ENCODE peak calls at places on chromosomes 4 and X, in ten cellular contexts. One of them, this sample, is unnamed.

GRCh38 chr4:2813446-2814405 is 20.8 kb downstream of the SH3BP2 start:
- DNase-seq in suprapubic skin: no peak
- DNase-seq in ovary: no peak
- DNase-seq in Peyer's patch: no peak
- DNase-seq in K562: no peak
- DNase-seq in tibial nerve: no peak
- DNase-seq in body of pancreas: no peak
- DNase-seq in HepG2: no peak
- DNase-seq in heart left ventricle: no peak
- DNase-seq in upper lobe of left lung: peak; percentile 46
- DNase-seq in this sample: no peak

GRCh38 chr4:119314356-119314755 is 7.6 kb downstream of the FABP2 start:
- DNase-seq in suprapubic skin: no peak
- DNase-seq in ovary: no peak
- DNase-seq in Peyer's patch: no peak
- DNase-seq in K562: no peak
- DNase-seq in tibial nerve: no peak
- DNase-seq in body of pancreas: no peak
- DNase-seq in HepG2: peak; percentile 41
- DNase-seq in heart left ventricle: no peak
- DNase-seq in upper lobe of left lung: no peak
- DNase-seq in this sample: no peak

GRCh38 chrX:136865270-136866168 is 15.0 kb downstream of the RBMX start:
- DNase-seq in suprapubic skin: no peak
- DNase-seq in ovary: no peak
- DNase-seq in Peyer's patch: no peak
- DNase-seq in K562: no peak
- DNase-seq in tibial nerve: no peak
- DNase-seq in body of pancreas: no peak
- DNase-seq in HepG2: no peak
- DNase-seq in heart left ventricle: no peak
- DNase-seq in upper lobe of left lung: no peak
- DNase-seq in this sample: no peak

GRCh38 chrX:148871422-148872152 is 371.2 kb downstream of the AFF2 start:
- DNase-seq in suprapubic skin: no peak
- DNase-seq in ovary: no peak
- DNase-seq in Peyer's patch: no peak
- DNase-seq in K562: no peak
- DNase-seq in tibial nerve: no peak
- DNase-seq in body of pancreas: no peak
- DNase-seq in HepG2: no peak
- DNase-seq in heart left ventricle: peak; percentile 15
- DNase-seq in upper lobe of left lung: no peak
- DNase-seq in this sample: no peak

GRCh38 chr4:38078590-38079381 is 118.6 kb downstream of the PTTG2 start:
- DNase-seq in suprapubic skin: no peak
- DNase-seq in ovary: no peak
- DNase-seq in Peyer's patch: no peak
- DNase-seq in K562: no peak
- DNase-seq in tibial nerve: no peak
- DNase-seq in body of pancreas: no peak
- DNase-seq in HepG2: peak; percentile 65
- DNase-seq in heart left ventricle: no peak
- DNase-seq in upper lobe of left lung: no peak
- DNase-seq in this sample: peak; percentile 54

GRCh38 chr4:56106180-56106579 is 157.4 kb downstream of the CEP135 start:
- DNase-seq in suprapubic skin: no peak
- DNase-seq in ovary: no peak
- DNase-seq in Peyer's patch: no peak
- DNase-seq in K562: no peak
- DNase-seq in tibial nerve: no peak
- DNase-seq in body of pancreas: no peak
- DNase-seq in HepG2: no peak
- DNase-seq in heart left ventricle: no peak
- DNase-seq in upper lobe of left lung: no peak
- DNase-seq in this sample: no peak

GRCh38 chr4:152968806-152969394 is 32.8 kb downstream of the FHDC1 start:
- DNase-seq in suprapubic skin: no peak
- DNase-seq in ovary: no peak
- DNase-seq in Peyer's patch: no peak
- DNase-seq in K562: no peak
- DNase-seq in tibial nerve: no peak
- DNase-seq in body of pancreas: no peak
- DNase-seq in HepG2: no peak
- DNase-seq in heart left ventricle: no peak
- DNase-seq in upper lobe of left lung: no peak
- DNase-seq in this sample: peak; percentile 76

GRCh38 chr4:36712013-36712412 is 430.6 kb downstream of the DTHD1 start:
- DNase-seq in suprapubic skin: no peak
- DNase-seq in ovary: no peak
- DNase-seq in Peyer's patch: no peak
- DNase-seq in K562: no peak
- DNase-seq in tibial nerve: no peak
- DNase-seq in body of pancreas: no peak
- DNase-seq in HepG2: no peak
- DNase-seq in heart left ventricle: no peak
- DNase-seq in upper lobe of left lung: no peak
- DNase-seq in this sample: no peak

GRCh38 chrX:37815366-37815765 is 32.0 kb downstream of the DYNLT3 start:
- DNase-seq in suprapubic skin: no peak
- DNase-seq in ovary: no peak
- DNase-seq in Peyer's patch: no peak
- DNase-seq in K562: no peak
- DNase-seq in tibial nerve: no peak
- DNase-seq in body of pancreas: no peak
- DNase-seq in HepG2: no peak
- DNase-seq in heart left ventricle: no peak
- DNase-seq in upper lobe of left lung: no peak
- DNase-seq in this sample: no peak

GRCh38 chr4:22625301-22625700 is 67.4 kb upstream of the GBA3 start:
- DNase-seq in suprapubic skin: no peak
- DNase-seq in ovary: no peak
- DNase-seq in Peyer's patch: no peak
- DNase-seq in K562: no peak
- DNase-seq in tibial nerve: no peak
- DNase-seq in body of pancreas: no peak
- DNase-seq in HepG2: peak; percentile 3
- DNase-seq in heart left ventricle: no peak
- DNase-seq in upper lobe of left lung: no peak
- DNase-seq in this sample: no peak

GRCh38 chrX:4656419-4656818 is 943.0 kb upstream of the PRKX start:
- DNase-seq in suprapubic skin: no peak
- DNase-seq in ovary: no peak
- DNase-seq in Peyer's patch: no peak
- DNase-seq in K562: no peak
- DNase-seq in tibial nerve: no peak
- DNase-seq in body of pancreas: peak; percentile 56
- DNase-seq in HepG2: no peak
- DNase-seq in heart left ventricle: no peak
- DNase-seq in upper lobe of left lung: no peak
- DNase-seq in this sample: no peak

GRCh38 chrX:19824603-19825002 is 62.8 kb downstream of the SH3KBP1 start:
- DNase-seq in suprapubic skin: no peak
- DNase-seq in ovary: no peak
- DNase-seq in Peyer's patch: no peak
- DNase-seq in K562: no peak
- DNase-seq in tibial nerve: no peak
- DNase-seq in body of pancreas: no peak
- DNase-seq in HepG2: no peak
- DNase-seq in heart left ventricle: no peak
- DNase-seq in upper lobe of left lung: no peak
- DNase-seq in this sample: no peak

GRCh38 chr4:176393306-176394013 is 73.7 kb downstream of the SPCS3 start:
- DNase-seq in suprapubic skin: no peak
- DNase-seq in ovary: no peak
- DNase-seq in Peyer's patch: no peak
- DNase-seq in K562: no peak
- DNase-seq in tibial nerve: no peak
- DNase-seq in body of pancreas: no peak
- DNase-seq in HepG2: no peak
- DNase-seq in heart left ventricle: no peak
- DNase-seq in upper lobe of left lung: no peak
- DNase-seq in this sample: no peak

GRCh38 chrX:136823175-136823574 is 42.4 kb upstream of the ARHGEF6 start:
- DNase-seq in suprapubic skin: no peak
- DNase-seq in ovary: no peak
- DNase-seq in Peyer's patch: no peak
- DNase-seq in K562: no peak
- DNase-seq in tibial nerve: no peak
- DNase-seq in body of pancreas: no peak
- DNase-seq in HepG2: no peak
- DNase-seq in heart left ventricle: no peak
- DNase-seq in upper lobe of left lung: no peak
- DNase-seq in this sample: no peak

GRCh38 chrX:120453985-120454384 is 15.1 kb downstream of the LAMP2 start:
- DNase-seq in suprapubic skin: no peak
- DNase-seq in ovary: no peak
- DNase-seq in Peyer's patch: no peak
- DNase-seq in K562: no peak
- DNase-seq in tibial nerve: no peak
- DNase-seq in body of pancreas: no peak
- DNase-seq in HepG2: no peak
- DNase-seq in heart left ventricle: no peak
- DNase-seq in upper lobe of left lung: no peak
- DNase-seq in this sample: no peak

DNA sequence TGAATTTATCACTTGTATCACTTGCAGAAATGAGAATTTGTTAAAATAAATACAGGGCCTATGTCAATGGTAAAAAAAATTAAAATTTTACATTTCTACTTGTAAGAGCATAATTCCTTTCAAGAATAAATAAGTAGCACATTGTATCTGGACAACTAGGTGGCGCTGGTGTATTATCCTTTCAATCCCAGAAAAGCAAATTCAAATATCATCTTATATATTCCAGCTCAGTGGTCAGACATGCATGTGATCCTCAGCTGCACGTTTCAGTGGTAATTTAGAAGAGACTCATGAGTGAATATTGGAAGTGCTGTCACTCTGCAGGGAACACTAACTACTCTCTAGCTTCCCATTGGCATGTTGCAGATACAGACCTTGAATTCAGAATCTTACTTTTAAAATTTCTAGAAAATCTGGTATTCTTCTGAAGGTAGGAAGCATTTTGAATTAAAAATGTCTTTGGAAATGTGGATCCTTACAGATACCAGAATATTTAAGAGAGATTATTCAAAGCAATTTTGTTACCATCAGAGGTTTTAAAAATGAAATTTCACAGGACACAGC is 1414.7 kb upstream of the TENM3 start:
- DNase-seq in suprapubic skin: no peak
- DNase-seq in ovary: no peak
- DNase-seq in Peyer's patch: no peak
- DNase-seq in K562: no peak
- DNase-seq in tibial nerve: no peak
- DNase-seq in body of pancreas: peak; percentile 9
- DNase-seq in HepG2: peak; percentile 25
- DNase-seq in heart left ventricle: no peak
- DNase-seq in upper lobe of left lung: no peak
- DNase-seq in this sample: no peak
- TF ChIP-seq CTCF in suprapubic skin: peak; percentile 23
- TF ChIP-seq CTCF in ovary: no peak
- TF ChIP-seq CTCF in Peyer's patch: no peak
- TF ChIP-seq CTCF in K562: peak; percentile 27
- TF ChIP-seq CTCF in tibial nerve: peak; percentile 63
- TF ChIP-seq CTCF in body of pancreas: no peak
- TF ChIP-seq CTCF in HepG2: peak; percentile 43
- TF ChIP-seq CTCF in heart left ventricle: peak; percentile 67
- TF ChIP-seq CTCF in upper lobe of left lung: peak; percentile 8
- TF ChIP-seq CTCF in this sample: no peak

GRCh38 chr4:99893991-99894981 is at the start of gene LAMTOR3:
- DNase-seq in suprapubic skin: peak; percentile 94
- DNase-seq in ovary: peak; percentile 87
- DNase-seq in Peyer's patch: peak; percentile 92
- DNase-seq in K562: peak; percentile 94
- DNase-seq in tibial nerve: peak; percentile 77
- DNase-seq in body of pancreas: peak; percentile 92
- DNase-seq in HepG2: peak; percentile 86
- DNase-seq in heart left ventricle: peak; percentile 93
- DNase-seq in upper lobe of left lung: peak; percentile 95
- DNase-seq in this sample: peak; percentile 97
- TF ChIP-seq POLR2A in suprapubic skin: peak; percentile 36
- TF ChIP-seq POLR2A in ovary: peak; percentile 37
- TF ChIP-seq POLR2A in Peyer's patch: peak; percentile 33
- TF ChIP-seq POLR2A in K562: peak; percentile 71
- TF ChIP-seq POLR2A in tibial nerve: no peak
- TF ChIP-seq POLR2A in body of pancreas: no peak
- TF ChIP-seq POLR2A in HepG2: peak; percentile 77
- TF ChIP-seq POLR2A in heart left ventricle: no peak
- TF ChIP-seq POLR2A in upper lobe of left lung: no peak
- TF ChIP-seq POLR2A in this sample: no peak

GRCh38 chr4:1683903-1684755 is at the start of gene FAM53A:
- DNase-seq in suprapubic skin: peak; percentile 94
- DNase-seq in ovary: peak; percentile 93
- DNase-seq in Peyer's patch: peak; percentile 97
- DNase-seq in K562: peak; percentile 95
- DNase-seq in tibial nerve: peak; percentile 92
- DNase-seq in body of pancreas: peak; percentile 98
- DNase-seq in HepG2: peak; percentile 58
- DNase-seq in heart left ventricle: peak; percentile 91
- DNase-seq in upper lobe of left lung: peak; percentile 100
- DNase-seq in this sample: peak; percentile 88

GRCh38 chr4:1685604-1686150 is 1.6 kb upstream of the FAM53A start:
- DNase-seq in suprapubic skin: no peak
- DNase-seq in ovary: no peak
- DNase-seq in Peyer's patch: no peak
- DNase-seq in K562: no peak
- DNase-seq in tibial nerve: no peak
- DNase-seq in body of pancreas: no peak
- DNase-seq in HepG2: no peak
- DNase-seq in heart left ventricle: no peak
- DNase-seq in upper lobe of left lung: peak; percentile 50
- DNase-seq in this sample: no peak

GRCh38 chr4:1683371-1683902 is 676 bp downstream of the FAM53A start:
- DNase-seq in suprapubic skin: no peak
- DNase-seq in ovary: peak; percentile 45
- DNase-seq in Peyer's patch: no peak
- DNase-seq in K562: no peak
- DNase-seq in tibial nerve: peak; percentile 14
- DNase-seq in body of pancreas: peak; percentile 22
- DNase-seq in HepG2: no peak
- DNase-seq in heart left ventricle: no peak
- DNase-seq in upper lobe of left lung: no peak
- DNase-seq in this sample: peak; percentile 38

GRCh38 chr4:1684756-1685603 is 867 bp upstream of the FAM53A start:
- DNase-seq in suprapubic skin: peak; percentile 72
- DNase-seq in ovary: peak; percentile 42
- DNase-seq in Peyer's patch: peak; percentile 58
- DNase-seq in K562: no peak
- DNase-seq in tibial nerve: no peak
- DNase-seq in body of pancreas: no peak
- DNase-seq in HepG2: no peak
- DNase-seq in heart left ventricle: no peak
- DNase-seq in upper lobe of left lung: peak; percentile 79
- DNase-seq in this sample: no peak

GRCh38 chr4:1682860-1683259 is 1.3 kb downstream of the FAM53A start:
- DNase-seq in suprapubic skin: no peak
- DNase-seq in ovary: no peak
- DNase-seq in Peyer's patch: peak; percentile 34
- DNase-seq in K562: no peak
- DNase-seq in tibial nerve: no peak
- DNase-seq in body of pancreas: no peak
- DNase-seq in HepG2: no peak
- DNase-seq in heart left ventricle: no peak
- DNase-seq in upper lobe of left lung: no peak
- DNase-seq in this sample: no peak
- H3K4me3 ChIP-seq in suprapubic skin: peak overlapping the region; percentile 76
- H3K4me3 ChIP-seq in ovary: no peak overlapping the region
- H3K4me3 ChIP-seq in Peyer's patch: no peak overlapping the region
- H3K4me3 ChIP-seq in K562: no peak overlapping the region
- H3K4me3 ChIP-seq in tibial nerve: peak overlapping the region; percentile 61
- H3K4me3 ChIP-seq in body of pancreas: no peak overlapping the region
- H3K4me3 ChIP-seq in HepG2: no peak overlapping the region
- H3K4me3 ChIP-seq in heart left ventricle: peak overlapping the region; percentile 61
- H3K4me3 ChIP-seq in upper lobe of left lung: no peak overlapping the region
- H3K4me3 ChIP-seq in this sample: no peak overlapping the region

GRCh38 chr4:8236141-8236919 is 33.2 kb upstream of the HTRA3 start:
- DNase-seq in suprapubic skin: no peak
- DNase-seq in ovary: no peak
- DNase-seq in Peyer's patch: no peak
- DNase-seq in K562: no peak
- DNase-seq in tibial nerve: no peak
- DNase-seq in body of pancreas: no peak
- DNase-seq in HepG2: no peak
- DNase-seq in heart left ventricle: no peak
- DNase-seq in upper lobe of left lung: peak; percentile 77
- DNase-seq in this sample: no peak
- TF ChIP-seq CTCF in suprapubic skin: no peak
- TF ChIP-seq CTCF in ovary: no peak
- TF ChIP-seq CTCF in Peyer's patch: no peak
- TF ChIP-seq CTCF in K562: peak; percentile 58
- TF ChIP-seq CTCF in tibial nerve: no peak
- TF ChIP-seq CTCF in body of pancreas: no peak
- TF ChIP-seq CTCF in HepG2: no peak
- TF ChIP-seq CTCF in heart left ventricle: no peak
- TF ChIP-seq CTCF in upper lobe of left lung: no peak
- TF ChIP-seq CTCF in this sample: no peak

This sample was measured in lower leg skin.